ENCODE peak calls at places on chromosomes 3 and 15, in four cellular contexts. One of them, this sample, is unnamed.

GRCh38 chr15:81480645-81481053 is 106.6 kb upstream of the TMC3 start:
- DNase-seq in lower lobe of right lung: no peak
- DNase-seq in stomach: no peak
- DNase-seq in mesendoderm: peak; percentile 46
- DNase-seq in this sample: no peak

GRCh38 chr3:192917258-192917507 is 473 bp downstream of the MB21D2 start:
- DNase-seq in lower lobe of right lung: no peak
- DNase-seq in mesendoderm: no peak
- DNase-seq in stomach: no peak
- DNase-seq in this sample: no peak

GRCh38 chr3:157542711-157543485 is 39.7 kb upstream of the VEPH1 start:
- DNase-seq in mesendoderm: peak; percentile 70
- DNase-seq in lower lobe of right lung: peak; percentile 87
- DNase-seq in stomach: peak; percentile 81
- DNase-seq in this sample: peak; percentile 81

GRCh38 chr15:95739161-95739560 is 591.3 kb upstream of the NR2F2 start:
- DNase-seq in lower lobe of right lung: no peak
- DNase-seq in stomach: no peak
- DNase-seq in mesendoderm: no peak
- DNase-seq in this sample: no peak

GRCh38 chr3:183513046-183513706 is 42.3 kb downstream of the KLHL6 start:
- DNase-seq in stomach: no peak
- DNase-seq in lower lobe of right lung: no peak
- DNase-seq in mesendoderm: no peak
- DNase-seq in this sample: no peak

GRCh38 chr3:187702507-187703033 is at the start of gene RTP2:
- DNase-seq in mesendoderm: no peak
- DNase-seq in lower lobe of right lung: no peak
- DNase-seq in stomach: no peak
- DNase-seq in this sample: no peak

GRCh38 chr3:145518639-145519038 is 642.3 kb downstream of the PLOD2 start:
- DNase-seq in stomach: no peak
- DNase-seq in mesendoderm: peak; percentile 9
- DNase-seq in lower lobe of right lung: no peak
- DNase-seq in this sample: no peak

GRCh38 chr15:99704444-99704838 is 28.8 kb downstream of the LYSMD4 start:
- DNase-seq in mesendoderm: peak; percentile 94
- DNase-seq in stomach: no peak
- DNase-seq in lower lobe of right lung: no peak
- DNase-seq in this sample: no peak

GRCh38 chr3:46097691-46098241 is 70.5 kb upstream of the XCR1 start:
- DNase-seq in stomach: no peak
- DNase-seq in mesendoderm: no peak
- DNase-seq in lower lobe of right lung: no peak
- DNase-seq in this sample: no peak

GRCh38 chr3:73622135-73622534 is 2.6 kb downstream of the PDZRN3 start:
- DNase-seq in lower lobe of right lung: no peak
- DNase-seq in stomach: peak; percentile 80
- DNase-seq in mesendoderm: no peak
- DNase-seq in this sample: peak; percentile 83

GRCh38 chr3:37768107-37768809 is 93.4 kb upstream of the CTDSPL start:
- DNase-seq in lower lobe of right lung: no peak
- DNase-seq in mesendoderm: peak; percentile 39
- DNase-seq in stomach: peak; percentile 70
- DNase-seq in this sample: no peak

GRCh38 chr3:33758874-33759273 is 39.6 kb upstream of the PDCD6IP start:
- DNase-seq in stomach: no peak
- DNase-seq in mesendoderm: peak; percentile 8
- DNase-seq in lower lobe of right lung: no peak
- DNase-seq in this sample: no peak

GRCh38 chr3:46500631-46501377 is 3.0 kb downstream of the RTP3 start:
- DNase-seq in mesendoderm: no peak
- DNase-seq in lower lobe of right lung: no peak
- DNase-seq in stomach: no peak
- DNase-seq in this sample: no peak

GRCh38 chr15:74831813-74832495 is 5.5 kb downstream of the CPLX3 start:
- DNase-seq in mesendoderm: no peak
- DNase-seq in stomach: peak; percentile 39
- DNase-seq in lower lobe of right lung: no peak
- DNase-seq in this sample: no peak

GRCh38 chr15:39934415-39935044 is 615 bp downstream of the EIF2AK4 start:
- DNase-seq in mesendoderm: no peak
- DNase-seq in stomach: no peak
- DNase-seq in lower lobe of right lung: no peak
- DNase-seq in this sample: no peak

GRCh38 chr3:150237490-150237889 is 170.6 kb upstream of the TSC22D2 start:
- DNase-seq in lower lobe of right lung: no peak
- DNase-seq in stomach: no peak
- DNase-seq in mesendoderm: no peak
- DNase-seq in this sample: no peak

GRCh38 chr15:67836477-67836876 is 3.4 kb downstream of the RNU6-1 start:
- DNase-seq in stomach: peak; percentile 60
- DNase-seq in mesendoderm: no peak
- DNase-seq in lower lobe of right lung: no peak
- DNase-seq in this sample: no peak

GRCh38 chr15:68373028-68373427 is 58.9 kb downstream of the ITGA11 start:
- DNase-seq in lower lobe of right lung: no peak
- DNase-seq in mesendoderm: no peak
- DNase-seq in stomach: no peak
- DNase-seq in this sample: peak; percentile 59

GRCh38 chr15:82928711-82929110 is 23.8 kb downstream of the HOMER2 start:
- DNase-seq in mesendoderm: no peak
- DNase-seq in lower lobe of right lung: no peak
- DNase-seq in stomach: peak; percentile 0
- DNase-seq in this sample: no peak

GRCh38 chr3:127791221-127791913 is 30.9 kb downstream of the MGLL start:
- DNase-seq in mesendoderm: peak; percentile 75
- DNase-seq in lower lobe of right lung: no peak
- DNase-seq in stomach: peak; percentile 35
- DNase-seq in this sample: no peak

GRCh38 chr15:40955141-40955903 is 2.1 kb downstream of the CHAC1 start:
- DNase-seq in lower lobe of right lung: peak; percentile 33
- DNase-seq in stomach: no peak
- DNase-seq in mesendoderm: no peak
- DNase-seq in this sample: no peak

GRCh38 chr3:127712881-127713771 is 40.4 kb downstream of the ABTB1 start:
- DNase-seq in stomach: no peak
- DNase-seq in mesendoderm: no peak
- DNase-seq in lower lobe of right lung: no peak
- DNase-seq in this sample: no peak

GRCh38 chr3:54511766-54512365 is 389.5 kb downstream of the CACNA2D3 start:
- DNase-seq in stomach: no peak
- DNase-seq in mesendoderm: no peak
- DNase-seq in lower lobe of right lung: no peak
- DNase-seq in this sample: no peak

GRCh38 chr3:46231323-46231722 is 10.9 kb upstream of the CCR3 start:
- DNase-seq in stomach: no peak
- DNase-seq in mesendoderm: no peak
- DNase-seq in lower lobe of right lung: no peak
- DNase-seq in this sample: no peak

GRCh38 chr3:42640771-42641370 is 12.6 kb upstream of the ZBTB47 start:
- DNase-seq in lower lobe of right lung: no peak
- DNase-seq in mesendoderm: no peak
- DNase-seq in stomach: no peak
- DNase-seq in this sample: no peak

GRCh38 chr3:136919799-136920580 is 37.8 kb upstream of the IL20RB start:
- DNase-seq in mesendoderm: peak; percentile 24
- DNase-seq in stomach: no peak
- DNase-seq in lower lobe of right lung: no peak
- DNase-seq in this sample: no peak

GRCh38 chr15:29925227-29926082 is 103.2 kb upstream of the TJP1 start:
- DNase-seq in stomach: peak; percentile 38
- DNase-seq in lower lobe of right lung: peak; percentile 51
- DNase-seq in mesendoderm: peak; percentile 94
- DNase-seq in this sample: no peak

GRCh38 chr3:36166477-36166876 is 213.8 kb upstream of the STAC start:
- DNase-seq in mesendoderm: peak; percentile 82
- DNase-seq in lower lobe of right lung: no peak
- DNase-seq in stomach: no peak
- DNase-seq in this sample: no peak

GRCh38 chr3:97291901-97292300 is 472.7 kb upstream of the ARL6 start:
- DNase-seq in stomach: no peak
- DNase-seq in lower lobe of right lung: peak; percentile 42
- DNase-seq in mesendoderm: no peak
- DNase-seq in this sample: no peak

GRCh38 chr3:129116482-129116946 is 5.1 kb downstream of the RAB43 start:
- DNase-seq in mesendoderm: peak; percentile 63
- DNase-seq in stomach: no peak
- DNase-seq in lower lobe of right lung: peak; percentile 28
- DNase-seq in this sample: no peak

DNA sequence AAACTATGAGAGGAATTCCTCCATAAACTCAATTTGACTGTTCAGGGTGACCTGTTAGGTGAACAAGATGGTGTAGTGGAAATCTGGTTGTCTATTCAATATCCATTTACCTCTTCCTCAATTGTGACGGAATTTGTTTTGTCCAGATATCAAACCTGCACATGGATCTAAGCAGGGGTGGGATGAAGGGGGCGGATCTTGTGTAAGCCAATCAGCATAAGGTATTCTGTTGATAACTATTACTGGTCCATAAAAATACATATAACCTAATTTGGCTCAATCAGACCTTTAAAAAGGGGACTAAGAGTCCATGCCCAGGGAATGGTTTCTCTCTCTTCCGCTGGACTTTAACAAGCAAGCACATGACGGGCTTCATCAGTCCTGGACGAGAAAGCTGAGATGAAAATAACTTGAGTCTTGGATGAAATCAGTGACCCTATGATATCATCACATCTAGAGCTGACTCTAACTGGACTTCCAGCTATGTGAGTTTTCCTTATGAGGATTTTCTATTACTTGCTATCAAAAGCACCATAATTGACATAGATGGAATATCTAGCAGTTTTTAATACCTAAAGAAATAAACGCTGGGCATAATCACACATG is 5.7 kb upstream of the POPDC2 start:
- DNase-seq in stomach: no peak
- DNase-seq in lower lobe of right lung: no peak
- DNase-seq in mesendoderm: no peak
- DNase-seq in this sample: no peak
- H3K27ac ChIP-seq in stomach: no peak overlapping the region
- H3K27ac ChIP-seq in lower lobe of right lung: no peak overlapping the region
- H3K27ac ChIP-seq in mesendoderm: no peak overlapping the region
- H3K27ac ChIP-seq in this sample: no peak overlapping the region

DNA sequence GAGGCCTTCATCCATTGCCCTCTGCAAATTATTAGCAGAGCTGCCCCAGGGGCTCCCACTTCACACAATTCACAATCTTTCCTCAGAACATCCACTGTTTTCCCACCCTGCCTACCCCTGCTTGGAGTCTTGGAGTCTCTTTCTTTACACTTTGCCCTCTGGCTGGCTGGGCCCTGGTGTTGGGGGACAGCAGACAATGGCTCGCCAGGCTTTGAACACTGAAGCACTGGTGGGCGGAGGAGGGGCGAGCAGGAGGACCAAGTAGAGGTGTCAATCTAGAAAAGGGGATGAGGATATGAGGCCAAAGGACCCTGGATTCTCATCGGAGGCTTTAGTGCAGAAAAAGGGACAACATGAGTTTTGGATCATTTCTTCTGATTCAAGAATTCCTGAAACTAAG is 212.0 kb downstream of the NR1D2 start:
- DNase-seq in stomach: no peak
- DNase-seq in mesendoderm: no peak
- DNase-seq in lower lobe of right lung: no peak
- DNase-seq in this sample: no peak
- H3K27ac ChIP-seq in stomach: no peak overlapping the region
- H3K27ac ChIP-seq in mesendoderm: no peak overlapping the region
- H3K27ac ChIP-seq in lower lobe of right lung: no peak overlapping the region
- H3K27ac ChIP-seq in this sample: no peak overlapping the region

GRCh38 chr3:124322309-124322880 is 330.5 kb upstream of the ROPN1 start:
- DNase-seq in mesendoderm: no peak
- DNase-seq in stomach: no peak
- DNase-seq in lower lobe of right lung: no peak
- DNase-seq in this sample: no peak
- H3K27ac ChIP-seq in mesendoderm: no peak overlapping the region
- H3K27ac ChIP-seq in stomach: no peak overlapping the region
- H3K27ac ChIP-seq in lower lobe of right lung: no peak overlapping the region
- H3K27ac ChIP-seq in this sample: peak overlapping the region; percentile 22

GRCh38 chr3:160434071-160434470 is 15.5 kb downstream of the TRIM59 start:
- DNase-seq in mesendoderm: no peak
- DNase-seq in stomach: no peak
- DNase-seq in lower lobe of right lung: no peak
- DNase-seq in this sample: no peak
- H3K27ac ChIP-seq in mesendoderm: no peak overlapping the region
- H3K27ac ChIP-seq in stomach: no peak overlapping the region
- H3K27ac ChIP-seq in lower lobe of right lung: no peak overlapping the region
- H3K27ac ChIP-seq in this sample: no peak overlapping the region

GRCh38 chr3:90015688-90016356 is 908.4 kb downstream of the EPHA3 start:
- DNase-seq in stomach: no peak
- DNase-seq in mesendoderm: peak; percentile 94
- DNase-seq in lower lobe of right lung: no peak
- DNase-seq in this sample: no peak
- H3K27ac ChIP-seq in stomach: no peak overlapping the region
- H3K27ac ChIP-seq in mesendoderm: peak overlapping the region; percentile 19
- H3K27ac ChIP-seq in lower lobe of right lung: no peak overlapping the region
- H3K27ac ChIP-seq in this sample: peak overlapping the region; percentile 73

DNA sequence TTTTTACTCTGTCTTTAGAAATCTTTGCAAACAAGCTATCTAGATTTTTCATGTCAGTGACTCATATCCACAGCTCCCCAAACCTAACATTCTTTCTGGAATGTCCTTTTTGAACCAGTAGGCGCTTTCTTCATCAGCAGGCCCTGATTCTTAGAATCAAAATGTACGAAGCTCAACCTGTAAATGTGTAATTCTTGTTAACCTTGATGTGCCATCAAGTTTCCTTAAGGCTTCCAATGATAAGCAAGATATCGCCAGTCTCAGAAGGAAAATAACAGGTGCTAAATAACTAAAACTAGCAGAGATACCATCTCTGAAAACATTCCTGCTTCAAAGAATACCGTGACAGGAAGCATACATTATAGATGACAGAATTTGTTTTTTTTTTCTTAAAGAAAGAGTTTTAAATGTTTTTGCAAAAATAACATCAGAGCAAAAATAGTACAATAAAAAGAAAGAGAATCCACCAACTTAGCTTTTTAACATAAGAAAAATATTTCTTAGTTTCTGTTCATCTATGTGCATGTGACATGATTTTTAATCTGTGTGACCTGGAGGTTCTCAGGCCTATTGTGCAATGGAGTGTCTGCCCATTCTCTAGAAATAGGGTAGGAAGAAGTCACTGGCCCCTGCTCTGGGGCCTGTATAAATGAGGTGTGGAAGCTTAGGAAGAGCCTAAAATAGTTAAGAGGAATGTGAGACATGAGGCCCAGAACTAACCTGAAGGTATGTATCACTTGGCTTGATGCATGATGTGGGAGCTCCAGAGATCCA is 14.7 kb upstream of the SECISBP2L start:
- DNase-seq in mesendoderm: peak; percentile 8
- DNase-seq in stomach: no peak
- DNase-seq in lower lobe of right lung: no peak
- DNase-seq in this sample: no peak
- H3K27ac ChIP-seq in mesendoderm: no peak overlapping the region
- H3K27ac ChIP-seq in stomach: no peak overlapping the region
- H3K27ac ChIP-seq in lower lobe of right lung: no peak overlapping the region
- H3K27ac ChIP-seq in this sample: no peak overlapping the region